ENCODE peak calls at places on chromosomes 6 and 20, in five cellular contexts. G is sigmoid colon, E is aorta, N is foreskin keratinocyte, Q is pancreas. Y is an unnamed sample.
A peak's percentile ranks its signal among the peaks of the same experiment; 100 is the strongest.

GRCh38 chr20:17557675-17558006 is 12.2 kb upstream of the DSTN start:
- DNase-seq in G (no peak), E (no peak), N (peak; percentile 83), Q (peak; percentile 50), Y (no peak)

GRCh38 chr6:93677297-93677965 is 258.1 kb upstream of the EPHA7 start:
- DNase-seq in G (no peak), E (no peak), N (no peak), Q (no peak), Y (no peak)

GRCh38 chr6:52595000-52595795 is 18.3 kb upstream of the TRAM2 start:
- DNase-seq in G (no peak), E (peak; percentile 62), N (no peak), Q (no peak), Y (no peak)

GRCh38 chr20:50746138-50746940 is 15.0 kb downstream of the PARD6B start:
- DNase-seq in G (no peak), E (no peak), N (no peak), Q (no peak), Y (no peak)

GRCh38 chr6:126919947-126920346 is 198.5 kb upstream of the RSPO3 start:
- DNase-seq in G (no peak), E (no peak), N (peak; percentile 91), Q (no peak), Y (no peak)

GRCh38 chr20:38063911-38064310 is 30.4 kb downstream of the RPRD1B start:
- DNase-seq in G (no peak), E (no peak), N (no peak), Q (no peak), Y (no peak)

GRCh38 chr6:71558974-71559373 is 270.4 kb downstream of the OGFRL1 start:
- DNase-seq in G (no peak), E (no peak), N (no peak), Q (no peak), Y (no peak)

GRCh38 chr20:51529758-51530157 is 12.8 kb downstream of the NFATC2 start:
- DNase-seq in G (no peak), E (no peak), N (no peak), Q (no peak), Y (no peak)

GRCh38 chr20:1295276-1295930 is 29.3 kb downstream of the SNPH start:
- DNase-seq in G (peak; percentile 46), E (no peak), N (no peak), Q (no peak), Y (peak; percentile 37)

GRCh38 chr6:152746172-152746553 is 4.4 kb upstream of the VIP start:
- DNase-seq in G (no peak), E (no peak), N (peak; percentile 60), Q (no peak), Y (no peak)

GRCh38 chr20:57594092-57594911 is 25.9 kb downstream of the ZBP1 start:
- DNase-seq in G (peak; percentile 74), E (peak; percentile 57), N (no peak), Q (peak; percentile 19), Y (peak; percentile 80)

GRCh38 chr6:142871910-142872331 is 73.1 kb downstream of the HIVEP2 start:
- DNase-seq in G (no peak), E (no peak), N (peak; percentile 83), Q (peak; percentile 30), Y (no peak)

GRCh38 chr6:142870787-142871371 is 74.1 kb downstream of the HIVEP2 start:
- DNase-seq in G (no peak), E (no peak), N (no peak), Q (no peak), Y (no peak)

GRCh38 chr6:142868917-142869316 is 76.1 kb downstream of the HIVEP2 start:
- DNase-seq in G (no peak), E (no peak), N (no peak), Q (peak; percentile 9), Y (no peak)

GRCh38 chr6:142867355-142867801 is 77.6 kb downstream of the HIVEP2 start:
- DNase-seq in G (no peak), E (no peak), N (no peak), Q (no peak), Y (no peak)

GRCh38 chr6:142867988-142868818 is 76.8 kb downstream of the HIVEP2 start:
- DNase-seq in G (no peak), E (no peak), N (no peak), Q (peak; percentile 22), Y (no peak)
- H3K27ac ChIP-seq in G (no peak overlapping the region), E (no peak overlapping the region), N (no peak overlapping the region), Q (peak overlapping the region; percentile 1), Y (no peak overlapping the region)

GRCh38 chr6:32980488-32981038 is 12.2 kb downstream of the BRD2 start:
- DNase-seq in G (no peak), E (no peak), N (no peak), Q (no peak), Y (no peak)
- H3K27ac ChIP-seq in G (peak overlapping the region; percentile 75), E (no peak overlapping the region), N (no peak overlapping the region), Q (no peak overlapping the region), Y (no peak overlapping the region)

DNA sequence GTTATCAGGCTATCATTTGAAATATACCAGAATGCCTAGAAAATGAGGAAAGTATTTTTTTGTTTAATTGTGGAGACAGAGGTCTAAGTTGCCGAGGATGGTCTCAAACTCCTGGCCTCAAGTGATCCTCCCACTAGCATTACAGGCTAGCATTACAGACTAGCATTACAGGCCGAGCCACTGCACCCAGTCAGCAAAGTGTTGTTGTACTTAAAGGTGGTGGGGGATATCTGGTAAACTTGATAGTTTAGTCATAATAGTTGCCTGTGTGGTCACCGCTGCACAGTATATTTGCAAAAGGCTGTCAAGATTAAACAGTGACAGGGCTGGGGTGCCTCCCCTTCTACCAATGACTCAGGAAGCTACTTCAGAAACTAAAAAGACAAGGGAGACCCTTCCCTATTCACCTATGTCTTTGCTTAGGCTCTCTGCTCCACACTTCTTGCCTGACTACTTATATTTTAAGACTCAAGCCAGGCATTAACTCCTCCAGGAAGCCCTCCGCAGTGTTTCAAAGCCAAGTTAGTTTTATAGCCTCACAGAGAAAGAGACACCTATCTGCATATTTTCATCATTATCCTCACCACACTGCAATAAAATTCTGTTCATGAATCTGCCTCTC is 3.1 kb upstream of the AKIRIN2 start:
- DNase-seq in G (no peak), E (no peak), N (no peak), Q (no peak), Y (no peak)
- H3K27ac ChIP-seq in G (no peak overlapping the region), E (no peak overlapping the region), N (no peak overlapping the region), Q (no peak overlapping the region), Y (no peak overlapping the region)

DNA sequence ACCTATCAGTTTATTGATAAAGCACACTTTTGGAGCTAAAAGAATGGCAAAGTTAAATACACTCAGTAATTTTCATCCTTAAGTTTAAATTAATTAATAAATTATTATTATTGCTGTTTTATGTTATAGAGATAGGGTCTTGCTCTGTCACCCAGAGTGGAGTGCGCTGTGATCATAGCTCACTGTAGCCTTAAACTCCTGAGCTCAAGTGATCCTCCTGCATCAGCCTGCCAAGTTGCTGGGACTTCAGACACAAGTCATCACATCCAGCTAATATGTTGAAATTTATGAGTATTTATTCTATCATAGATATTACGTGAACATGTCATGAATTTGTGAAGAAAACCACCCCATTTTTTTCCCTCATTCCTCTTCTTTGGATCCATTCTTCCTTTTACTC is 64.2 kb downstream of the GJA1 start:
- DNase-seq in G (no peak), E (no peak), N (no peak), Q (no peak), Y (no peak)
- H3K27ac ChIP-seq in G (no peak overlapping the region), E (no peak overlapping the region), N (no peak overlapping the region), Q (no peak overlapping the region), Y (no peak overlapping the region)

GRCh38 chr20:10626896-10627295 is 46.9 kb downstream of the JAG1 start:
- DNase-seq in G (no peak), E (no peak), N (peak; percentile 76), Q (no peak), Y (no peak)
- H3K27ac ChIP-seq in G (no peak overlapping the region), E (no peak overlapping the region), N (peak overlapping the region; percentile 43), Q (no peak overlapping the region), Y (no peak overlapping the region)

DNA sequence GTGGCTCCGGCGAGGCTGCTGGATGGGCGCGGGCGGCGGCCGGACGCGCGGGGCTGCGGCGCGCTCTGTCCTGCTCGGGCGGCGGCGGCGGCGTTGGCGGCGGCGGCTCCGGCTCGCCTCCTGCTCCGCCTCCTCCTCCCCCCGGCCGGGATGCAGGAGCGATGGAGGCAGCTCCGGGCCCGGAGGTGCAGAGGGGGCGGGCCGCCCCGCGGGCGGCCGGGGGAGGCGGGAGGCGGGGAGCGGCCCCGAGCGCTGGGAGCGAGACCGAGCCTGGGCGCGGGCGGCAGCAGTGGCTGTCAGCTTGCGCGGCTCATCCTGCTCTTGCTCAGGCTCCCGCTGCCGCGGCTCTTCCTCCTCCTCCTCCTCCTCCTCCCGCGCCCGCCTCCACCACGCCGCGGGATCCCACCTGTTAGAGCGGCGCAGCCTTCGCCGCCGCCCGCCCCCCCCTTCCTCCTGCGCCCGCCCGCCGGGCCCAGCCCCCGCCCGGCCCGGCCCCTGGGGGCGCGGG is at the start of gene NOL4L:
- DNase-seq in G (no peak), E (no peak), N (no peak), Q (no peak), Y (no peak)
- H3K27ac ChIP-seq in G (peak within 1 kb of the TSS; percentile 71), E (no peak within 1 kb of the TSS), N (no peak within 1 kb of the TSS), Q (no peak within 1 kb of the TSS), Y (no peak within 1 kb of the TSS)

GRCh38 chr20:53867741-53868351 is 202.5 kb downstream of the BCAS1 start:
- DNase-seq in G (no peak), E (no peak), N (peak; percentile 67), Q (no peak), Y (no peak)
- H3K27ac ChIP-seq in G (peak overlapping the region; percentile 74), E (no peak overlapping the region), N (peak overlapping the region; percentile 94), Q (peak overlapping the region; percentile 88), Y (peak overlapping the region; percentile 17)

GRCh38 chr20:63706027-63706695 is 1.6 kb downstream of the ARFRP1 start:
- DNase-seq in G (peak; percentile 61), E (no peak), N (no peak), Q (no peak), Y (no peak)
- H3K27ac ChIP-seq in G (peak overlapping the region; percentile 87), E (no peak overlapping the region), N (no peak overlapping the region), Q (no peak overlapping the region), Y (peak overlapping the region; percentile 93)

DNA sequence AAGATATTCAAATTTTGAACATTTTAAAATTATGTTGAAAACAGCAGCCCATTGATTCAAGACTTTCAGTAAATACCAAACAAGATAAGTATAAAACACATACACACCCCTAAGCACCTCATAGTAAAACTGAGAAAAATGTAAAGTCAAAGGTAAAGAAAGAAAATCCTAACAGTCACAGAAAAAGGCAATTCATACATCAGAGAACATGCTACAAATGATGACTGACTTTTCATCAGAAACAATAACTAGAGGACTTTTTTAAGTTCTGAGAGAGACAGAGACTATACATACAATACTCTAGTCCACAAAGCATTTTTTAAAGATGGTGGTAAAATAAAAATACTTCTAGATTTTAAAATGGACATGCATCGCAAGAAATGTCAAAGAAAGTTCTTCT is 111.0 kb downstream of the PFDN4 start:
- DNase-seq in G (no peak), E (no peak), N (no peak), Q (no peak), Y (no peak)
- H3K27ac ChIP-seq in G (no peak overlapping the region), E (no peak overlapping the region), N (no peak overlapping the region), Q (no peak overlapping the region), Y (no peak overlapping the region)